ENCODE peak calls at places on chromosomes 4 and X, in four cellular contexts. I, S, F and R are unnamed samples.

GRCh38 chr4:173269280-173269679 is 64.9 kb downstream of the HMGB2 start:
- DNase-seq in I (no peak), F (no peak), S (no peak), R (no peak)

GRCh38 chr4:183599690-183600089 is 59.3 kb downstream of the RWDD4 start:
- DNase-seq in F (no peak), S (no peak), I (no peak), R (no peak)

GRCh38 chr4:56656346-56656643 is 24.8 kb downstream of the HOPX start:
- DNase-seq in I (peak; percentile 9), F (no peak), S (no peak), R (no peak)

GRCh38 chr4:3687538-3687937 is 78.6 kb upstream of the ADRA2C start:
- DNase-seq in F (no peak), I (no peak), S (no peak), R (no peak)

GRCh38 chrX:55056820-55057690 is 17.8 kb upstream of the PAGE2B start:
- DNase-seq in F (no peak), S (no peak), I (no peak), R (no peak)

GRCh38 chrX:55907968-55908607 is 190.5 kb downstream of the RRAGB start:
- DNase-seq in F (peak; percentile 13), I (peak; percentile 30), S (peak; percentile 25), R (peak; percentile 6)

GRCh38 chrX:120672389-120672788 is 42.5 kb upstream of the C1GALT1C1 start:
- DNase-seq in I (peak; percentile 9), F (no peak), S (peak; percentile 70), R (no peak)

GRCh38 chr4:11218692-11219091 is 210.0 kb downstream of the HS3ST1 start:
- DNase-seq in I (no peak), F (no peak), S (no peak), R (no peak)

GRCh38 chrX:154751121-154751668 is 318 bp upstream of the GAB3 start:
- DNase-seq in F (no peak), I (peak; percentile 42), S (no peak), R (no peak)

GRCh38 chr4:85979276-85979675 is 380.6 kb downstream of the MAPK10 start:
- DNase-seq in I (no peak), S (no peak), F (no peak), R (no peak)

GRCh38 chr4:94532016-94532789 is 80.5 kb downstream of the PDLIM5 start:
- DNase-seq in I (peak; percentile 30), S (no peak), F (no peak), R (no peak)

GRCh38 chr4:76723916-76724315 is 174.0 kb downstream of the SOWAHB start:
- DNase-seq in S (no peak), F (no peak), I (no peak), R (no peak)

GRCh38 chr4:79987401-79987800 is 85.6 kb downstream of the ANTXR2 start:
- DNase-seq in I (no peak), F (no peak), S (no peak), R (no peak)

GRCh38 chrX:123291623-123292022 is 107.5 kb downstream of the GRIA3 start:
- DNase-seq in F (no peak), I (no peak), S (no peak), R (no peak)

GRCh38 chr4:150164055-150164454 is 85.8 kb downstream of the DCLK2 start:
- DNase-seq in I (no peak), F (no peak), S (no peak), R (no peak)

GRCh38 chr4:6560416-6561172 is 14.4 kb upstream of the MAN2B2 start:
- DNase-seq in S (no peak), F (no peak), I (no peak), R (no peak)

GRCh38 chr4:27720010-27720766 is 859.5 kb downstream of the STIM2 start:
- DNase-seq in I (no peak), S (no peak), F (no peak), R (no peak)

GRCh38 chr4:122710434-122711308 is 21.8 kb upstream of the BBS12 start:
- DNase-seq in S (no peak), I (no peak), F (no peak), R (no peak)

GRCh38 chr4:40283413-40283812 is 51.7 kb upstream of the CHRNA9 start:
- DNase-seq in S (no peak), I (no peak), F (no peak), R (no peak)

GRCh38 chrX:133655262-133655913 is 240.1 kb upstream of the GPC4 start:
- DNase-seq in S (no peak), I (no peak), F (no peak), R (no peak)

GRCh38 chr4:111475001-111475400 is 670.3 kb upstream of the FAM241A start:
- DNase-seq in I (no peak), F (no peak), S (no peak), R (no peak)

GRCh38 chr4:7917669-7918068 is 22.0 kb downstream of the AFAP1 start:
- DNase-seq in I (no peak), F (no peak), S (no peak), R (no peak)

GRCh38 chrX:1932231-1932630 is 317.4 kb downstream of the ASMT start:
- DNase-seq in F (no peak), S (no peak), I (no peak), R (no peak)

GRCh38 chrX:39149761-39150160 is 348.5 kb downstream of the MID1IP1 start:
- DNase-seq in S (peak; percentile 78), I (peak; percentile 44), F (peak; percentile 39), R (peak; percentile 32)

GRCh38 chrX:8679572-8679971 is 52.4 kb downstream of the ANOS1 start:
- DNase-seq in I (no peak), F (no peak), S (no peak), R (no peak)

GRCh38 chrX:153032397-153033118 is 23.7 kb upstream of the PNMA3 start:
- DNase-seq in S (peak; percentile 46), I (peak; percentile 77), F (peak; percentile 53), R (peak; percentile 64)

GRCh38 chr4:158005021-158005420 is 167.8 kb downstream of the GASK1B start:
- DNase-seq in S (no peak), I (no peak), F (no peak), R (no peak)

GRCh38 chr4:1992468-1993168 is 16.2 kb downstream of the NELFA start:
- DNase-seq in F (no peak), S (no peak), I (no peak), R (no peak)

GRCh38 chr4:118270492-118270891 is 82.3 kb downstream of the PRSS12 start:
- DNase-seq in I (peak; percentile 18), S (no peak), F (no peak), R (no peak)

GRCh38 chrX:65034641-65035450 is 58.6 kb upstream of the ZC4H2 start:
- DNase-seq in F (peak; percentile 70), S (peak; percentile 42), I (peak; percentile 88), R (peak; percentile 79)

GRCh38 chr4:106587558-106587957 is 219.0 kb upstream of the GIMD1 start:
- DNase-seq in I (no peak), F (no peak), S (no peak), R (no peak)

GRCh38 chrX:129655547-129656248 is 942 bp upstream of the APLN start:
- DNase-seq in F (no peak), I (no peak), S (no peak), R (no peak)

GRCh38 chr4:103996637-103997036 is 276.9 kb upstream of the TACR3 start:
- DNase-seq in I (no peak), F (no peak), S (no peak), R (peak; percentile 18)

GRCh38 chrX:115229337-115229991 is 4.4 kb downstream of the LRCH2 start:
- DNase-seq in S (no peak), F (no peak), I (no peak), R (no peak)

GRCh38 chrX:133921764-133922389 is 63.5 kb downstream of the GPC3 start:
- DNase-seq in S (no peak), I (peak; percentile 23), F (no peak), R (peak; percentile 2)

GRCh38 chrX:24146283-24146865 is 3.2 kb upstream of the ZFX start:
- DNase-seq in S (no peak), I (no peak), F (no peak), R (no peak)
- H3K27ac ChIP-seq in S (peak overlapping the region; percentile 97), I (peak overlapping the region; percentile 11), F (no peak overlapping the region), R (peak overlapping the region; percentile 17)

DNA sequence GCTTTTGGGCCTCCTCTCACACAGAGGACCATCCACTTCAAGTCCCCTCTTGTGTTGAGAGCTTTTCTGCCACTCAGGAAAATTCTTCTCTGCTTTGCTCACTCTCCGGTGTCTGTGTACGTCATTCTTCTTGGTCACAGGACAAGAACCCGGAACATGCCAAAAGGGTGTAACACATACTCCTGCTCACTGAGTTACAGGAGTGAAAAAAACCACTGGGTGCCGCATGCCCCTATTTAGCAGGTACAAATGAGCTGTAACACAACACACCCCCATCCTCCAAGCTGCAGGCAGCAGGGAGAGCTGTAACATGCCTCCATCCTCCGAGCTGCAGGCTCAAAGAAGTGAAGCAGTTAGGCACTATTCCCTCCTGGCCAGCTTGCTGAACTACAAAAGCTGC is 13.0 kb upstream of the CXCL2 start:
- DNase-seq in S (peak; percentile 45), I (no peak), F (no peak), R (no peak)
- H3K27ac ChIP-seq in S (peak overlapping the region; percentile 77), I (no peak overlapping the region), F (no peak overlapping the region), R (no peak overlapping the region)

DNA sequence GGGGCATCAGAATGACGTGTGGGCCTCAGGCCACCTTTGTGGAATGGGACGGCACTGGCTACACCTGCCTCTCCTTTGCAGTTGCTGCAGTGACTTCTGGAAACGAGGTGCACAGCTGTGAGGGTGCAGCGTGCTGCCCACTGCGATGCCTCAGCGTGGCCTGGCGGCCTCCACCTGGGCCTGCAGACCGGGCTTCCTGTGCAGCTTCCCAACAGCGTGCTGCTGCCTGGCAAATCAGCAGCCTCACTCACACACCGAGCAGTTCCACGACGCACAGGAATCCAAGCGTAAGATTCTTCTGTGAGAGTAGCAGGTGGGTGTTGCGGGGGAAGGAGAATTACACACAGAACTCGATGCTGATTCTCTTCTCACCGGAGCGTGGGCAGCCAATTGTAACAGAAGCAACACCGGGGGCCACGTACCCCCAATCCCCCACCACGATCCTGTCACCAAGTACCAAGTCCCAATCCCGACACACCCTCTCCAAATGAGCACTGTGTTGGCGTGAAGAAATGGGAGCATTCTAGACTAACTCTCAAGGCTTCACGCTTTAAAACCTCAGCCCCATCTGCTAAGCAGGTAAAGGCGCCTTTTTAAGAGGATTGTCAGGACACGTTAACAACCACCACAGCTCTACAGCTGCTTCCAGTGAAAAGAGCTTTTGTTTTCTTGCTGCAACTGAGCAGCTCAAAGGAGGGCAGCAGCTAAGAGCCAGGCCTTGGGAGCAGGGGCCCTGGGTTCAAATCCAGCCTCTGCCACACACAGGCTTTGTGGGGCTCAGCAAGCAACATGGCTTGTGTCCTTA is 16.9 kb downstream of the WDR1 start:
- DNase-seq in F (no peak), I (no peak), S (no peak), R (no peak)
- H3K27ac ChIP-seq in F (peak overlapping the region; percentile 7), I (no peak overlapping the region), S (peak overlapping the region; percentile 95), R (peak overlapping the region; percentile 35)

DNA sequence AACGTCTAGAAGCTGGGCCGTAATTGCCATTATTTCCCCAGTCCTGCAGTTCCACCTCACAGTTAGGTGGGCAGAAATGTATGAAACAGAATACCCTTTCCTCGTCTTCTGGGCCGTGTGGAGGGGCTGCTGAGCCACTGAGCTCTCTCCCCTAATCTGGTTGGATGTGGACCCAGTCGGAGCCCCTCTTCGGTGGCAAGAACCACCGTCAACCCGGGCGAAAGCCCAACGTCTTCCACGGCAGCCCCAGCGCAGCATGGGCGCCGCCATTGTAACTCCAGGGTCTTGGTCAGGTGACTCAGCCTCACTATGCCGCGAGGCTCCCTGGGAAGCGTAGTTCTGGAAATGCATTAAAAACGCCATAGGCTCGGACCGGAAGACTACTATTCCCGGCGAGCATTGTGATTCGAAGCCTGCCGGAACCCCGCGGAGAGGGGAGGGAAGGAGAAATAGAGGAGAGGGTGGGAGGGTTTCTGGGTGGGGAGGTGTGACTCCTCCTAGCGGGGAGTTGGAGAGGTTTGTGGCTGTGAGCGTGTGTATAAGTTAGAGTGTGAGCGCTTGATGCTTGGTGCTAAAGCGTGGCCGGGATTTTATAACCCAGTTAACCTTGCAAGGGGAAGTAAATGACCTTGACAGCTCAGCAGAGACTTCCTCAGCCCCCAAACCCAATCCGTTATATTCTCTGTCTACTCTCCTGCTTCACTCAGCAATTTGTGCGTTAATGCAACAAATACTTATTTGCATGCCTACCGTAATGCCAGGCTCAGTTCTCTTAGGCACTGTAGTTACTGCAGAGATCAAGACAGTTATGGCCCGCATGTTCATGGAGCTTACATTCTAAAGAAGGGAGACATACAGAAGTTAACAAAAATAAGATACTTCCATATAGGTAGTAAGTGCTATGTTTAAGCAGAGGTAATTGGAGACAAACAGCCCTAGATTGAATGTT is at the start of gene GATB:
- DNase-seq in S (peak; percentile 94), I (peak; percentile 94), F (peak; percentile 83), R (peak; percentile 95)
- H3K27ac ChIP-seq in S (peak within 1 kb of the TSS; percentile 55), I (peak within 1 kb of the TSS; percentile 49), F (peak within 1 kb of the TSS; percentile 59), R (peak within 1 kb of the TSS; percentile 73)